ENCODE peak calls at places on chromosomes 2 and 18, in eight cellular contexts. W is kidney; Z is stimulated activated CD4-positive, alpha-beta T cell treated with anti-CD3 and anti-CD28 coated beads, Interleukin-1b, Interleukin-23, amount 100 ng/mL, for 1 hour; M is BE2C; N is ecto neural progenitor cell; C is A549; L is HEK293T; I is left ventricle myocardium inferior. R is an unnamed sample.

GRCh38 chr2:189203177-189203799 is 23.7 kb upstream of the COL5A2 start:
- DNase-seq in L (no peak), N (no peak), M (no peak), W (no peak), C (no peak), Z (no peak), I (no peak), R (no peak)

GRCh38 chr2:25539141-25539540 is 134.2 kb downstream of the DTNB start:
- DNase-seq in L (no peak), I (no peak), M (no peak), C (no peak), W (no peak), Z (no peak), N (no peak), R (no peak)

GRCh38 chr18:44887227-44887631 is 206.5 kb downstream of the SETBP1 start:
- DNase-seq in I (no peak), N (no peak), W (no peak), Z (no peak), M (no peak), L (no peak), C (peak), R (peak)

GRCh38 chr2:225090746-225091145 is 48.5 kb upstream of the DOCK10 start:
- DNase-seq in N (no peak), L (no peak), W (no peak), Z (no peak), C (no peak), I (no peak), M (no peak), R (no peak)

GRCh38 chr2:221484761-221485499 is 87.2 kb downstream of the EPHA4 start:
- DNase-seq in W (no peak), N (no peak), Z (no peak), L (no peak), I (no peak), C (no peak), M (no peak), R (no peak)

GRCh38 chr18:61922435-61922834 is 29.6 kb upstream of the RNF152 start:
- DNase-seq in N (no peak), W (no peak), I (no peak), L (no peak), Z (no peak), C (no peak), M (no peak), R (no peak)

GRCh38 chr2:6880200-6880733 is 2.7 kb downstream of the RSAD2 start:
- DNase-seq in Z (no peak), M (no peak), N (no peak), L (no peak), C (no peak), I (no peak), W (no peak), R (no peak)

GRCh38 chr18:24928479-24928878 is 423.5 kb downstream of the ZNF521 start:
- DNase-seq in I (no peak), C (no peak), M (no peak), Z (no peak), N (no peak), W (no peak), L (no peak), R (no peak)

GRCh38 chr2:14492920-14493503 is 139.5 kb upstream of the LRATD1 start:
- DNase-seq in L (no peak), I (no peak), M (no peak), N (peak), C (no peak), W (no peak), Z (no peak), R (no peak)